ENCODE peak calls at places on chromosome 12, in seven cellular contexts. J, P, C, R, K, H and Y are unnamed samples. For H3K4me1 and H3K9me3, the result is how much of the 10 kb centered on the place peaks cover.

GRCh38 chr12:66713984-66714383 is 35.1 kb upstream of the GRIP1 start:
- DNase-seq in P (no peak), H (no peak), R (no peak), K (no peak), C (no peak), J (no peak), Y (no peak)

GRCh38 chr12:53734425-53734824 is 7.2 kb upstream of the CALCOCO1 start:
- DNase-seq in H (no peak), J (no peak), C (no peak), P (no peak), R (no peak), K (no peak), Y (no peak)

GRCh38 chr12:3538691-3539030 is 47.7 kb downstream of the PRMT8 start:
- DNase-seq in H (no peak), J (no peak), C (no peak), R (no peak), K (no peak), P (no peak), Y (no peak)

GRCh38 chr12:76611533-76611932 is 52.0 kb upstream of the OSBPL8 start:
- DNase-seq in H (no peak), K (peak), R (no peak), C (no peak), P (no peak), J (peak), Y (no peak)

GRCh38 chr12:29072631-29073030 is 76.4 kb upstream of the FAR2 start:
- DNase-seq in H (no peak), J (no peak), K (no peak), P (no peak), C (no peak), R (no peak), Y (no peak)

GRCh38 chr12:69580074-69580473 is 5.2 kb upstream of the CCT2 start:
- DNase-seq in H (no peak), P (no peak), K (no peak), J (no peak), C (no peak), R (no peak), Y (no peak)

GRCh38 chr12:63362801-63363200 is 211.8 kb upstream of the AVPR1A start:
- DNase-seq in H (no peak), R (no peak), K (peak), C (no peak), J (no peak), P (no peak), Y (no peak)

GRCh38 chr12:92673756-92674155 is 29.0 kb upstream of the PLEKHG7 start:
- DNase-seq in K (no peak), J (no peak), C (no peak), R (no peak), H (no peak), P (no peak), Y (no peak)

GRCh38 chr12:92518071-92518470 is 184.7 kb upstream of the PLEKHG7 start:
- DNase-seq in R (no peak), K (no peak), H (no peak), P (no peak), C (no peak), J (no peak), Y (no peak)

GRCh38 chr12:27549801-27550652 is 26.0 kb downstream of the PPFIBP1 start:
- DNase-seq in H (no peak), R (no peak), J (peak), P (peak), C (no peak), K (peak), Y (peak)

GRCh38 chr12:110998971-110999370 is 78.6 kb upstream of the MYL2 start:
- DNase-seq in H (no peak), R (no peak), J (no peak), K (no peak), P (no peak), C (no peak), Y (no peak)

GRCh38 chr12:123384318-123384993 is 524 bp downstream of the KMT5A start:
- DNase-seq in J (no peak), K (no peak), H (peak), R (no peak), C (peak), P (no peak), Y (peak)

GRCh38 chr12:32496946-32497345 is 97.6 kb downstream of the FGD4 start:
- DNase-seq in H (no peak), K (no peak), P (no peak), J (no peak), R (no peak), C (no peak), Y (no peak)

GRCh38 chr12:127773520-127773919 is 493.4 kb upstream of the TMEM132C start:
- DNase-seq in C (no peak), H (no peak), P (no peak), R (no peak), J (no peak), K (no peak), Y (no peak)

GRCh38 chr12:77940011-77940423 is 109.3 kb downstream of the NAV3 start:
- DNase-seq in H (no peak), J (peak), K (peak), R (no peak), C (no peak), P (no peak), Y (no peak)

GRCh38 chr12:28130625-28131598 is 59.3 kb upstream of the CCDC91 start:
- DNase-seq in P (no peak), C (peak), J (peak), R (no peak), H (no peak), K (peak), Y (no peak)

GRCh38 chr12:108446766-108447165 is 68.3 kb upstream of the FICD start:
- DNase-seq in R (no peak), K (no peak), H (no peak), P (no peak), J (peak), C (no peak), Y (no peak)

GRCh38 chr12:70059373-70059772 is 183.9 kb upstream of the CNOT2 start:
- DNase-seq in K (peak), C (no peak), H (no peak), P (no peak), J (no peak), R (no peak), Y (no peak)

GRCh38 chr12:96238336-96239031 is 44.3 kb downstream of the ELK3 start:
- DNase-seq in P (no peak), K (peak), J (no peak), R (no peak), H (no peak), C (peak), Y (no peak)

GRCh38 chr12:50515587-50515986 is 10.8 kb downstream of the DIP2B start:
- DNase-seq in C (no peak), R (no peak), P (no peak), J (no peak), H (no peak), K (no peak), Y (no peak)

GRCh38 chr12:51371295-51371953 is 19.8 kb downstream of the GALNT6 start:
- DNase-seq in P (peak), K (peak), C (no peak), R (no peak), H (no peak), J (peak), Y (peak)

GRCh38 chr12:123436017-123436964 is at the start of gene RILPL2:
- DNase-seq in R (peak), K (peak), C (peak), P (peak), H (peak), J (peak), Y (peak)

GRCh38 chr12:49231881-49232650 is 32.8 kb upstream of the TUBA1C start:
- DNase-seq in H (no peak), P (no peak), R (no peak), J (peak), K (no peak), C (no peak), Y (no peak)

GRCh38 chr12:57522887-57523705 is 472 bp downstream of the MBD6 start:
- DNase-seq in R (no peak), P (peak), C (peak), J (peak), H (peak), K (peak), Y (peak)

GRCh38 chr12:121917950-121918678 is at the start of gene CFAP251:
- DNase-seq in H (peak), P (peak), K (peak), J (peak), R (peak), C (peak), Y (no peak)

GRCh38 chr12:39144613-39145061 is 239.2 kb upstream of the CPNE8 start:
- DNase-seq in H (no peak), R (no peak), P (no peak), J (no peak), C (no peak), K (no peak), Y (no peak)

GRCh38 chr12:49636574-49636973 is 13.2 kb downstream of the PRPF40B start:
- DNase-seq in R (no peak), K (no peak), J (no peak), C (no peak), H (no peak), P (no peak), Y (no peak)

GRCh38 chr12:81492131-81492720 is 266.9 kb downstream of the PPFIA2 start:
- DNase-seq in K (no peak), P (no peak), R (no peak), C (no peak), J (peak), H (no peak), Y (peak)

GRCh38 chr12:131600160-131600532 is 110.7 kb upstream of the SFSWAP start:
- DNase-seq in H (no peak), C (no peak), P (no peak), K (no peak), J (no peak), R (no peak), Y (no peak)

GRCh38 chr12:131597327-131597726 is 113.6 kb upstream of the SFSWAP start:
- DNase-seq in P (no peak), R (no peak), K (no peak), J (no peak), H (no peak), C (no peak), Y (no peak)

GRCh38 chr12:131599214-131600159 is 111.4 kb upstream of the SFSWAP start:
- DNase-seq in P (no peak), K (no peak), J (no peak), R (no peak), C (peak), H (no peak), Y (no peak)

GRCh38 chr12:131596115-131596514 is 114.8 kb upstream of the SFSWAP start:
- DNase-seq in R (no peak), J (no peak), K (no peak), P (no peak), C (no peak), H (no peak), Y (no peak)

DNA sequence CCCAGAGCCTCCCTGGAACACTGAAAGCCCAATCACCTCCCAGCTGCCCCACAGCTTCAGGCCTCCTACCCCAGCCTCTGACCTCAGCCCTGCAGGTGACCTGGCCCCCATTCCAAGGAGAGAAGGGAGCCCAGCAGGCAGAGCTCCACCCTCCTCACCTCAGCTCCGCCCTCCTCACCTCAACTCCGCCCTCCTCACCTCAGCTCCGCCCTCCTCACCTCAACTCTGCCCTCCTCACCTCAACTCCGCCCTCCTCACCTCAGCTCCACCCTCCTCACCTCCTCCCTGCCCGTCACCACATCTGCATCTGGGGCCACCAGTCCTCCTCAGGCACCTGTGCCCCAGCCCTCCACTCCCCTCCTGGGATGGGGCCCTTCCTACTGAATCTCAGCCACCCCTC is 112.2 kb upstream of the SFSWAP start:
- DNase-seq in R (no peak), J (no peak), P (no peak), K (no peak), C (no peak), H (no peak), Y (no peak)
- H3K4me1 ChIP-seq in R (under half), J (under half), P (under half), K (under half), C (under half), H (under half), Y (under half)

GRCh38 chr12:83470749-83471148 is 784.0 kb downstream of the TMTC2 start:
- DNase-seq in P (no peak), J (no peak), C (no peak), K (no peak), H (no peak), R (no peak), Y (no peak)

GRCh38 chr12:83472772-83473171 is 786.1 kb downstream of the TMTC2 start:
- DNase-seq in K (no peak), H (no peak), C (no peak), J (no peak), R (no peak), P (no peak), Y (no peak)

GRCh38 chr12:83472350-83472749 is 785.6 kb downstream of the TMTC2 start:
- DNase-seq in R (no peak), K (no peak), J (no peak), C (no peak), H (no peak), P (no peak), Y (no peak)

GRCh38 chr12:83468988-83469908 is 782.5 kb downstream of the TMTC2 start:
- DNase-seq in J (no peak), C (no peak), K (no peak), P (no peak), H (no peak), R (no peak), Y (no peak)

GRCh38 chr12:83471341-83471740 is 784.6 kb downstream of the TMTC2 start:
- DNase-seq in K (no peak), R (no peak), H (no peak), J (no peak), C (no peak), P (no peak), Y (no peak)
- H3K9me3 ChIP-seq in K (under half), R (under half), H (under half), J (under half), C (under half), P (under half), Y (under half)

GRCh38 chr12:14257303-14257733 is 108.2 kb upstream of the ATF7IP start:
- DNase-seq in K (no peak), H (no peak), J (no peak), R (no peak), P (no peak), C (no peak), Y (no peak)
- H3K4me3 ChIP-seq in K (no peak), H (peak), J (peak), R (peak), P (no peak), C (no peak), Y (no peak)

DNA sequence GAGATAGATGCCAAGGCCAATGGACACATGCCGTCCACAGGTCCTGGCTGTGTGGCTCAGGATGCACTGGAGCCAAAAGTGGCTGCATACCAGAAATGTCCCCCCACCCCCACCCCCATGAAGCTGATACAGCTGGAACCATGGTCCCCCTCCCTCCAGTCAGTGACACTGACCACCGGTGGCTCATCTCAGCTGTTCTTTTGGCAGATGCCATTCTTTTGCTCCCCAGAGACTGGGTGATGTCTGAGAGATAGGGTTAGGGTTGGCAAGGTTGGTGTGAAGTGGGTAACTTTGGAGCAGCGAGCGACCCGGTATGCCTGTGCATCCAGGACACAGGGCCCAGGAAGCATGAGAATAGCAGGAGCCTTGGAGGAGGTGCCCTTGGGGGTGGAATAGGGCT is 285.6 kb downstream of the CACNA1C start:
- DNase-seq in P (no peak), C (no peak), R (no peak), K (no peak), J (no peak), H (no peak), Y (no peak)
- H3K4me1 ChIP-seq in P (under half), C (half or more), R (under half), K (under half), J (under half), H (under half), Y (under half)

DNA sequence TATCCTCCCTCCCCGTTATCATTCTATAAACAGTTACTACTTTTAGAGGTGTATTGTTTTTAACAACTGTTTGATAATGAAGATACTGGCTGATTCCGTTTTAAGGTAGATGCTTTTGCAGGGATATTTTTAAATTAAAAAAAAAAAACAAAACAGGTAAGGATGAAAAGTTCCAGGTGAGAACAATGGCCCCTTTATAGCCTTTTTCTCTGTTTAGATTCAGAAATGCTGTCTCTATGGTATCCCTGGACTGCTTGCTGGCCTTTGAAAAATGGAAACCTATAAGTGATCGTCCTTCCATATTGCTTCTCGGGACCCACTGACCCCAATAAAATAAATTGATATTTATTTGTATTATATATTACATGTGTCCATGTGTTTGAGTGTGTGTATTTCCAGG is 23.2 kb upstream of the ANO6 start:
- DNase-seq in C (no peak), R (no peak), P (no peak), K (no peak), J (no peak), H (no peak), Y (no peak)
- H3K9me3 ChIP-seq in C (under half), R (under half), P (under half), K (under half), J (under half), H (under half), Y (under half)

GRCh38 chr12:129675947-129676346 is 227.9 kb downstream of the TMEM132D start:
- DNase-seq in R (no peak), H (no peak), P (no peak), K (no peak), C (no peak), J (no peak), Y (no peak)

GRCh38 chr12:129681151-129681550 is 222.7 kb downstream of the TMEM132D start:
- DNase-seq in C (no peak), K (no peak), R (no peak), H (no peak), P (no peak), J (no peak), Y (no peak)

GRCh38 chr12:129687731-129688130 is 216.1 kb downstream of the TMEM132D start:
- DNase-seq in K (no peak), R (no peak), J (no peak), H (no peak), P (no peak), C (no peak), Y (no peak)

GRCh38 chr12:129676411-129676810 is 227.4 kb downstream of the TMEM132D start:
- DNase-seq in H (no peak), C (no peak), J (no peak), R (no peak), K (no peak), P (no peak), Y (no peak)

DNA sequence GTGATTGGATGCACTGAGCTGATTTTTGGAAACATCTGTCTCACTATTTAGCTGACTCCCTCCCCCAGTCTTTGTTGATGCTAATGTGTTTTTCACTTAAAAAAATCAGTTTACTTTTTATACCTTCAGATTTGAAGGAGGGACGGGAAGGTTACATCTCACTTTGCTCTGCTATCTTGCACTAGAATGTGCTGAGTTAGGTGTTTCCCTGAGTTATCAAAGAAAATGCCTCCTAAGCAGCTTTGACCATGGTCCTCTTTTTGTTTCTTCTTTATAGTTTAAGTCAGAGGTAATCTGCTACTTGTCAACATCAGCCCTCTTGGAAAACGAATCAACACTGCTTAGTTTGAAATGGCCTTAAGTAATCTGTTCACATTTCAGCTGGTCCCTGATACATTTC is 222.0 kb downstream of the TMEM132D start:
- DNase-seq in C (no peak), J (no peak), R (no peak), H (no peak), K (no peak), P (no peak), Y (no peak)
- H3K4me3 ChIP-seq in C (no peak), J (no peak), R (no peak), H (no peak), K (no peak), P (no peak), Y (no peak)

GRCh38 chr12:120240495-120240833 is 25.1 kb downstream of the PXN start:
- DNase-seq in C (no peak), J (no peak), K (no peak), R (no peak), H (no peak), P (no peak), Y (no peak)

GRCh38 chr12:120238839-120239445 is 26.6 kb downstream of the PXN start:
- DNase-seq in C (no peak), H (no peak), P (no peak), K (no peak), J (no peak), R (no peak), Y (no peak)

GRCh38 chr12:120241561-120242274 is 23.8 kb downstream of the PXN start:
- DNase-seq in C (no peak), R (no peak), H (no peak), P (no peak), J (no peak), K (peak), Y (no peak)

GRCh38 chr12:120238224-120238616 is 27.3 kb downstream of the PXN start:
- DNase-seq in P (no peak), R (no peak), C (no peak), H (no peak), K (no peak), J (no peak), Y (no peak)

GRCh38 chr12:120239776-120240494 is 25.6 kb downstream of the PXN start:
- DNase-seq in P (no peak), K (no peak), C (no peak), H (no peak), R (no peak), J (no peak), Y (no peak)
- H3K4me1 ChIP-seq in P (half or more), K (under half), C (half or more), H (half or more), R (under half), J (under half), Y (under half)

DNA sequence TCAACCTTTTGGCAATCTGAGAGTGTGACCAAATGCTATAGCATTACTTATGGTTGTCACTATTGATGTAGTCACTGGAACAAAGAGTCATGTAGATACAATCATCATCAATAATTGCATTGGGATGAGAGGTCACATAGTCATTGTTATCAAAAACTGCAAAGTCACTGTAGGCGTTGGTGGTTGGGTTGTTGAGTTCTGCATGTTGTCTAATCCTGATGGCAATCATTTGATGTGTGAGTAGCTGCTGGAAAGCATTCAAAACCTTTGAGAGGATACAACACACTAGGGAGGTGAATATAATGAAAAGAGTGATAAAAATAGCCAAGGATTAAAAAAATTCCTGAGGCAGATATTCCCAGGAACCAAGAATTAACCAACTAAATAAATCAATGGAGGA is 214.7 kb upstream of the SYT10 start:
- DNase-seq in P (no peak), H (no peak), J (no peak), K (no peak), C (no peak), R (no peak), Y (peak)
- H3K9me3 ChIP-seq in P (under half), H (under half), J (under half), K (under half), C (under half), R (under half), Y (under half)

GRCh38 chr12:116065561-116065960 is 211.9 kb downstream of the MED13L start:
- DNase-seq in P (no peak), J (peak), R (no peak), C (no peak), H (no peak), K (peak), Y (no peak)
- H3K4me3 ChIP-seq in P (no peak), J (no peak), R (no peak), C (no peak), H (no peak), K (no peak), Y (no peak)

GRCh38 chr12:47210776-47211175 is 131.0 kb upstream of the AMIGO2 start:
- DNase-seq in H (no peak), P (no peak), R (no peak), J (no peak), K (no peak), C (no peak), Y (no peak)
- H3K4me1 ChIP-seq in H (half or more), P (under half), R (under half), J (under half), K (under half), C (half or more), Y (under half)